ENCODE peak calls at places on chromosomes 3 and 15, in ten cellular contexts. O is left cardiac atrium; K is cardiac muscle cell; U is hypothalamus; M is iPS-NIHi11; J is AG04450; C is DMS153; V is CD4-positive, alpha-beta memory T cell; L is Calu3; E is dorsolateral prefrontal cortex. A is an unnamed sample.

GRCh38 chr3:4493931-4494806 is 1.0 kb downstream of the ITPR1 start:
- DNase-seq in U (no peak), K (peak; percentile 51), J (no peak), V (peak; percentile 9), M (peak; percentile 19), L (no peak), C (no peak), E (no peak), O (peak; percentile 33), A (peak; percentile 13)

GRCh38 chr3:7562892-7563291 is 702.0 kb downstream of the GRM7 start:
- DNase-seq in O (no peak), L (no peak), M (no peak), E (no peak), J (no peak), K (no peak), C (no peak), U (no peak), V (no peak), A (no peak)

GRCh38 chr3:63351159-63352007 is 73.3 kb downstream of the SYNPR start:
- DNase-seq in C (peak; percentile 4), L (peak; percentile 10), K (peak; percentile 79), E (no peak), O (no peak), J (peak; percentile 24), U (no peak), M (peak; percentile 51), V (peak; percentile 1), A (no peak)

GRCh38 chr3:83523470-83524073 is 1435.2 kb upstream of the CADM2 start:
- DNase-seq in L (peak; percentile 60), J (no peak), C (no peak), V (no peak), M (peak; percentile 56), E (no peak), O (no peak), K (peak; percentile 39), U (no peak), A (no peak)

GRCh38 chr15:45710657-45711056 is 75.8 kb downstream of the SQOR start:
- DNase-seq in V (no peak), O (no peak), C (peak; percentile 52), J (no peak), U (no peak), M (no peak), E (no peak), L (no peak), K (no peak), A (no peak)

GRCh38 chr15:22963546-22964125 is 16.5 kb downstream of the CYFIP1 start:
- DNase-seq in V (no peak), C (no peak), M (no peak), L (no peak), K (no peak), O (no peak), J (no peak), U (no peak), E (no peak), A (no peak)

GRCh38 chr3:50515565-50516047 is 12.2 kb upstream of the CACNA2D2 start:
- DNase-seq in L (no peak), U (no peak), M (peak; percentile 76), J (no peak), C (no peak), K (peak; percentile 24), O (peak; percentile 62), E (no peak), V (no peak), A (peak; percentile 26)

GRCh38 chr3:55897573-55898224 is 410.6 kb upstream of the WNT5A start:
- DNase-seq in E (no peak), M (peak; percentile 29), L (peak; percentile 1), K (no peak), C (no peak), O (no peak), V (no peak), J (no peak), U (no peak), A (no peak)

GRCh38 chr3:124780767-124781485 is 50.7 kb downstream of the UMPS start:
- DNase-seq in K (peak; percentile 90), M (peak; percentile 44), V (no peak), E (peak; percentile 68), J (no peak), O (peak; percentile 87), L (no peak), U (peak; percentile 66), C (peak; percentile 52), A (no peak)

GRCh38 chr3:10596746-10597448 is 91.5 kb upstream of the ATP2B2 start:
- DNase-seq in U (no peak), C (no peak), K (no peak), L (no peak), J (no peak), V (no peak), O (no peak), M (no peak), E (no peak), A (no peak)

GRCh38 chr3:12963869-12964712 is 109.1 kb downstream of the IQSEC1 start:
- DNase-seq in E (no peak), M (no peak), V (no peak), K (peak; percentile 36), J (no peak), U (no peak), O (no peak), C (peak; percentile 37), L (no peak), A (no peak)

GRCh38 chr3:14295037-14295436 is 107.4 kb upstream of the SLC6A6 start:
- DNase-seq in K (no peak), C (no peak), M (no peak), V (no peak), O (no peak), E (no peak), J (no peak), U (no peak), L (no peak), A (no peak)

GRCh38 chr15:30033211-30033610 is 49.5 kb upstream of the GOLGA8J start:
- DNase-seq in C (no peak), K (no peak), V (no peak), U (no peak), L (no peak), O (no peak), J (no peak), M (no peak), E (no peak), A (no peak)

GRCh38 chr3:54951405-54951804 is 23.5 kb upstream of the LRTM1 start:
- DNase-seq in O (peak; percentile 81), C (no peak), K (peak; percentile 92), U (no peak), J (peak; percentile 83), E (peak; percentile 51), L (no peak), M (peak; percentile 64), V (no peak), A (no peak)